ENCODE peak calls at places on chromosome X, in seven cellular contexts. R, Z, H, Q, O, G and A are unnamed samples.

GRCh38 chrX:19214248-19214787 is 92.0 kb upstream of the ADGRG2 start:
- DNase-seq in H (no peak), O (no peak), G (no peak), R (no peak), Z (no peak), Q (no peak), A (no peak)

GRCh38 chrX:70176938-70177533 is at the start of gene DGAT2L6:
- DNase-seq in O (no peak), H (no peak), Q (no peak), G (no peak), R (no peak), Z (no peak), A (no peak)

GRCh38 chrX:47623540-47624027 is 3.9 kb upstream of the SYN1 start:
- DNase-seq in O (peak), G (peak), R (peak), Q (no peak), Z (peak), H (peak), A (peak)

GRCh38 chrX:131987252-131987651 is 35.9 kb upstream of the STK26 start:
- DNase-seq in Q (no peak), O (no peak), R (no peak), Z (peak), G (no peak), H (no peak), A (no peak)

GRCh38 chrX:136768469-136769084 is 12.2 kb downstream of the ARHGEF6 start:
- DNase-seq in R (peak), Q (no peak), O (no peak), H (peak), Z (peak), G (no peak), A (no peak)

GRCh38 chrX:22097295-22097694 is 65.2 kb downstream of the PHEX start:
- DNase-seq in G (no peak), O (peak), R (no peak), Q (no peak), H (no peak), Z (no peak), A (peak)

GRCh38 chrX:72620550-72621145 is 48.0 kb upstream of the HDAC8 start:
- DNase-seq in Z (no peak), R (no peak), H (peak), G (no peak), Q (no peak), O (peak), A (peak)

GRCh38 chrX:35665311-35665710 is 132.8 kb upstream of the MAGEB16 start:
- DNase-seq in Q (no peak), R (no peak), O (no peak), H (no peak), G (no peak), Z (no peak), A (no peak)

GRCh38 chrX:153626025-153626633 is 20.9 kb upstream of the DUSP9 start:
- DNase-seq in Z (no peak), O (no peak), G (no peak), R (no peak), Q (no peak), H (no peak), A (no peak)

GRCh38 chrX:119755981-119756533 is 2.3 kb upstream of the SOWAHD start:
- DNase-seq in O (no peak), Z (peak), R (peak), G (no peak), H (peak), Q (no peak), A (no peak)

GRCh38 chrX:130172127-130172834 is 519 bp downstream of the RAB33A start:
- DNase-seq in Q (no peak), O (no peak), R (no peak), G (no peak), H (no peak), Z (no peak), A (no peak)

GRCh38 chrX:50448565-50448964 is 22.1 kb downstream of the DGKK start:
- DNase-seq in R (no peak), O (peak), G (no peak), H (no peak), Z (no peak), Q (no peak), A (peak)

GRCh38 chrX:19555236-19555635 is 39.9 kb upstream of the MAP3K15 start:
- DNase-seq in O (no peak), G (no peak), Z (no peak), H (no peak), Q (no peak), R (no peak), A (no peak)

GRCh38 chrX:30653415-30654131 is at the start of gene GK:
- DNase-seq in R (no peak), Z (peak), H (peak), O (no peak), G (no peak), Q (no peak), A (no peak)

GRCh38 chrX:1558761-1559468 is 21.9 kb upstream of the P2RY8 start:
- DNase-seq in R (no peak), Z (no peak), H (no peak), G (no peak), O (no peak), Q (no peak), A (no peak)

GRCh38 chrX:65610040-65610439 is 57.4 kb upstream of the MSN start:
- DNase-seq in R (no peak), Z (no peak), O (no peak), H (no peak), G (no peak), Q (no peak), A (no peak)

GRCh38 chrX:140944710-140945109 is 57.7 kb upstream of the SPANXB1 start:
- DNase-seq in O (no peak), H (no peak), Z (no peak), R (no peak), G (no peak), Q (no peak), A (no peak)

GRCh38 chrX:26376037-26376708 is 160.2 kb downstream of the MAGEB5 start:
- DNase-seq in R (no peak), Z (no peak), H (no peak), O (no peak), G (no peak), Q (no peak), A (no peak)

GRCh38 chrX:40068048-40068447 is 29.7 kb downstream of the BCOR start:
- DNase-seq in Q (no peak), Z (no peak), H (no peak), G (no peak), R (no peak), O (no peak), A (no peak)

GRCh38 chrX:6225307-6226052 is 3.2 kb downstream of the NLGN4X start:
- DNase-seq in R (no peak), H (no peak), G (no peak), O (no peak), Q (peak), Z (no peak), A (no peak)